ENCODE peak calls at places on chromosomes 12 and 14, in five cellular contexts. Z, G, Q, A and U are unnamed samples.

GRCh38 chr14:102209224-102209966 is 69.7 kb downstream of the WDR20 start:
- DNase-seq in Z (no peak), G (peak; percentile 67), Q (peak; percentile 67), A (no peak), U (no peak)

GRCh38 chr12:92546826-92547348 is 155.9 kb upstream of the PLEKHG7 start:
- DNase-seq in Z (no peak), G (no peak), Q (no peak), A (no peak), U (no peak)

GRCh38 chr14:96086032-96086431 is 46.9 kb downstream of the C14orf132 start:
- DNase-seq in Z (no peak), G (no peak), Q (no peak), A (no peak), U (no peak)

GRCh38 chr12:51275088-51275487 is 4.9 kb upstream of the SMAGP start:
- DNase-seq in Z (no peak), G (no peak), Q (no peak), A (no peak), U (no peak)

GRCh38 chr14:67547224-67547780 is 14.2 kb downstream of the PLEKHH1 start:
- DNase-seq in Z (no peak), G (no peak), Q (no peak), A (peak; percentile 27), U (no peak)

GRCh38 chr12:108040968-108041367 is 88.1 kb upstream of the WSCD2 start:
- DNase-seq in Z (no peak), G (no peak), Q (no peak), A (no peak), U (no peak)

GRCh38 chr14:72822946-72823611 is 70.8 kb downstream of the DPF3 start:
- DNase-seq in Z (no peak), G (no peak), Q (peak; percentile 35), A (no peak), U (no peak)

GRCh38 chr12:83318386-83318971 is 631.8 kb downstream of the TMTC2 start:
- DNase-seq in Z (no peak), G (no peak), Q (no peak), A (no peak), U (no peak)

GRCh38 chr12:102406033-102406584 is 74.3 kb downstream of the IGF1 start:
- DNase-seq in Z (no peak), G (no peak), Q (peak; percentile 46), A (peak; percentile 35), U (peak; percentile 9)

GRCh38 chr12:67067453-67068203 is 201.5 kb upstream of the CAND1 start:
- DNase-seq in Z (no peak), G (peak; percentile 15), Q (peak; percentile 1), A (no peak), U (no peak)

GRCh38 chr14:103444837-103445524 is 59.8 kb downstream of the MARK3 start:
- DNase-seq in Z (no peak), G (peak; percentile 17), Q (peak; percentile 35), A (no peak), U (no peak)

GRCh38 chr12:50934981-50935807 is 17.1 kb upstream of the HIGD1C start:
- DNase-seq in Z (no peak), G (no peak), Q (no peak), A (no peak), U (no peak)

GRCh38 chr12:11576104-11576503 is 73.4 kb upstream of the ETV6 start:
- DNase-seq in Z (no peak), G (no peak), Q (no peak), A (peak; percentile 44), U (peak; percentile 26)

GRCh38 chr14:46747253-46747652 is 95.7 kb upstream of the RPL10L start:
- DNase-seq in Z (no peak), G (no peak), Q (no peak), A (no peak), U (no peak)

GRCh38 chr12:21941522-21942376 is 523 bp upstream of the ABCC9 start:
- DNase-seq in Z (peak; percentile 79), G (peak; percentile 81), Q (peak; percentile 33), A (no peak), U (peak; percentile 20)

GRCh38 chr12:82862069-82862841 is 175.5 kb downstream of the TMTC2 start:
- DNase-seq in Z (no peak), G (no peak), Q (peak; percentile 30), A (no peak), U (peak; percentile 77)

GRCh38 chr14:53509227-53509822 is 356.2 kb upstream of the DDHD1 start:
- DNase-seq in Z (no peak), G (no peak), Q (no peak), A (no peak), U (no peak)

GRCh38 chr14:50000215-50001145 is 107.6 kb downstream of the ARF6 start:
- DNase-seq in Z (peak; percentile 86), G (peak; percentile 41), Q (peak; percentile 58), A (peak; percentile 78), U (peak; percentile 67)

GRCh38 chr12:54375258-54375579 is 9.3 kb downstream of the ZNF385A start:
- DNase-seq in Z (no peak), G (no peak), Q (no peak), A (no peak), U (no peak)

GRCh38 chr12:25855716-25856115 is 102.8 kb upstream of the RASSF8 start:
- DNase-seq in Z (no peak), G (no peak), Q (no peak), A (no peak), U (peak; percentile 92)

GRCh38 chr14:103512701-103513611 is 9.7 kb downstream of the CKB start:
- DNase-seq in Z (peak; percentile 79), G (peak; percentile 45), Q (no peak), A (peak; percentile 95), U (peak; percentile 28)

GRCh38 chr12:63766498-63766897 is 13.2 kb upstream of the RXYLT1 start:
- DNase-seq in Z (no peak), G (no peak), Q (no peak), A (no peak), U (no peak)

GRCh38 chr14:91911474-91912032 is 35.9 kb downstream of the FBLN5 start:
- DNase-seq in Z (no peak), G (peak; percentile 88), Q (peak; percentile 42), A (no peak), U (peak; percentile 49)

GRCh38 chr12:93746572-93747168 is 69.5 kb downstream of the CRADD start:
- DNase-seq in Z (no peak), G (no peak), Q (no peak), A (no peak), U (no peak)

GRCh38 chr12:129607293-129607692 is 296.5 kb downstream of the TMEM132D start:
- DNase-seq in Z (no peak), G (peak; percentile 3), Q (no peak), A (no peak), U (no peak)

GRCh38 chr12:1851126-1851791 is 30.9 kb downstream of the LRTM2 start:
- DNase-seq in Z (no peak), G (no peak), Q (no peak), A (no peak), U (peak; percentile 22)

GRCh38 chr12:91111366-91112321 is at the start of gene LUM:
- DNase-seq in Z (no peak), G (peak; percentile 22), Q (peak; percentile 17), A (no peak), U (peak; percentile 6)

GRCh38 chr12:76080017-76080728 is 4.3 kb downstream of the NAP1L1 start:
- DNase-seq in Z (no peak), G (no peak), Q (no peak), A (no peak), U (no peak)

GRCh38 chr12:103908877-103909276 is 21.3 kb upstream of the HSP90B1 start:
- DNase-seq in Z (no peak), G (peak; percentile 41), Q (no peak), A (no peak), U (no peak)

GRCh38 chr14:37145395-37145794 is 27.0 kb downstream of the SLC25A21 start:
- DNase-seq in Z (no peak), G (no peak), Q (no peak), A (no peak), U (no peak)

GRCh38 chr14:52873694-52874093 is 77.2 kb downstream of the FERMT2 start:
- DNase-seq in Z (no peak), G (no peak), Q (no peak), A (peak; percentile 65), U (no peak)

GRCh38 chr12:120007272-120007671 is 18.2 kb downstream of the BICDL1 start:
- DNase-seq in Z (no peak), G (no peak), Q (no peak), A (no peak), U (no peak)

GRCh38 chr14:31465113-31465512 is 7.8 kb upstream of the DTD2 start:
- DNase-seq in Z (no peak), G (no peak), Q (no peak), A (no peak), U (no peak)

GRCh38 chr14:22432348-22432976 is 156.6 kb downstream of the DAD1 start:
- DNase-seq in Z (no peak), G (peak; percentile 16), Q (no peak), A (peak; percentile 59), U (peak; percentile 97)
- TF ChIP-seq POLR2AphosphoS5 in Z (no peak), G (no peak), Q (no peak), A (no peak), U (peak; percentile 45)

GRCh38 chr12:19573866-19574265 is 134.6 kb downstream of the AEBP2 start:
- DNase-seq in Z (no peak), G (no peak), Q (no peak), A (no peak), U (no peak)

GRCh38 chr12:19576421-19576925 is 137.2 kb downstream of the AEBP2 start:
- DNase-seq in Z (no peak), G (no peak), Q (no peak), A (no peak), U (peak; percentile 64)

GRCh38 chr12:19575307-19576243 is 136.3 kb downstream of the AEBP2 start:
- DNase-seq in Z (no peak), G (no peak), Q (peak; percentile 89), A (peak; percentile 43), U (peak; percentile 100)

GRCh38 chr12:19574606-19575005 is 135.3 kb downstream of the AEBP2 start:
- DNase-seq in Z (no peak), G (peak; percentile 33), Q (peak; percentile 26), A (no peak), U (peak; percentile 72)

GRCh38 chr12:19577131-19577530 is 137.8 kb downstream of the AEBP2 start:
- DNase-seq in Z (no peak), G (no peak), Q (no peak), A (no peak), U (peak; percentile 76)
- TF ChIP-seq POLR2AphosphoS5 in Z (no peak), G (no peak), Q (no peak), A (no peak), U (no peak)

DNA sequence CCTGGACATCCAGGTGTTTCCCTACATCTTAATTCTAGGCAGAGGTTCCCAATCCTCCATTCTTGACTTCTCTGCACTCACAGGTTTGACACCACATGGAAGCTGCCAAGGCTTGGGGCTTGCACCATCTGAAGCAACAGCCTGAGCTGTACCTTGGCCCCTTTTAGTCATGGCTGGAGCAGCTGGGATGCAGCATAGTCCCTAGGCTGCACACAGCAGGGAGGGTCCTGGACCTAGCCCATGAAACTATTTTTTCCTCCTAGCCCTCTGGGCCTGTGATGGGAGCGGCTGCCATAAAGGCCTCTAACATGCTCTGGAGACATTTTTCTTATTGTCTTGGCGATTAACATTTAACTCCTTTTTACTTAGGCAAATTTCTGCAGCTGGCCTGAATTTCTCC is 417.2 kb upstream of the FLRT2 start:
- DNase-seq in Z (no peak), G (no peak), Q (no peak), A (no peak), U (no peak)
- TF ChIP-seq POLR2AphosphoS5 in Z (no peak), G (no peak), Q (no peak), A (no peak), U (no peak)

DNA sequence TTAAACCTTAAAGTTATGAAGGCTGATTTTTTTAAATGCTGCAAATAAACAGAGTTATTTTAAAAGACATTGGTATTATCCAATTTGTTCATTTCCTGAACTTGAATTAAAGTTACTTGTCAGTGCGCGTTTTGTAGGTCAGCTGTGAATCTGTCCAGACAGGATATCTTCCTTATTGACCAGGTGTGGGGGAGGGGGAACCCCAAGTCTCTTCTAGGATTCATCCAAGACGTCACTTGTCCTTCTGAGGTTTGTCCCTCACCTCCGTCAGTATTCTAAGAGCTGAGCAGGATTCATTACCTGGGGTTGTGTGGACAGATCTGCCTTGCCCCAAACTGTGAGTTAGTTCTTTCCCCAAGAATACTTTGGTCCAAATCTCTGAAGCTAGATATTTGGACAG is 8.8 kb upstream of the PRIMA1 start:
- DNase-seq in Z (no peak), G (no peak), Q (no peak), A (peak; percentile 58), U (no peak)
- TF ChIP-seq POLR2AphosphoS5 in Z (no peak), G (no peak), Q (no peak), A (no peak), U (no peak)